ENCODE peak calls at places on chromosomes 6 and 20, in nine cellular contexts. P is central memory CD4-positive, alpha-beta T cell; X is HCT116; O is stromal cell of bone marrow; Z is NCI-H1694 treated with DMSO at 0.1 percent for 48 hours; C is non-pigmented ciliary epithelial cell; J is RWPE2; D is T-helper 9 cell; E is hypothalamus. R is an unnamed sample.

GRCh38 chr6:6918216-6918983 is 189.4 kb upstream of the RREB1 start:
- DNase-seq in Z (peak; percentile 17), C (peak; percentile 18), E (no peak), X (peak; percentile 13), J (no peak), D (no peak), O (peak; percentile 53), P (no peak), R (no peak)

GRCh38 chr6:21198032-21198640 is 395.4 kb upstream of the SOX4 start:
- DNase-seq in D (no peak), J (no peak), O (no peak), Z (no peak), E (no peak), X (no peak), C (no peak), P (no peak), R (no peak)

GRCh38 chr6:140193269-140193668 is 818.8 kb upstream of the CITED2 start:
- DNase-seq in D (no peak), Z (no peak), J (no peak), E (no peak), C (no peak), O (no peak), X (no peak), P (no peak), R (no peak)

GRCh38 chr20:35871311-35871771 is 83.0 kb downstream of the SCAND1 start:
- DNase-seq in J (peak; percentile 96), C (no peak), E (no peak), P (no peak), X (no peak), D (no peak), O (no peak), Z (no peak), R (no peak)

GRCh38 chr6:46638650-46639049 is 14.0 kb downstream of the CYP39A1 start:
- DNase-seq in P (no peak), C (no peak), X (no peak), Z (no peak), J (no peak), O (no peak), E (no peak), D (no peak), R (no peak)

GRCh38 chr6:6825153-6825847 is 236.8 kb downstream of the LY86 start:
- DNase-seq in C (no peak), P (no peak), J (no peak), O (no peak), E (no peak), D (no peak), X (no peak), Z (no peak), R (no peak)

GRCh38 chr20:62553136-62553837 is 77.5 kb upstream of the GATA5 start:
- DNase-seq in E (no peak), D (no peak), Z (no peak), J (no peak), O (no peak), P (no peak), C (no peak), X (no peak), R (no peak)

GRCh38 chr6:14858808-14859207 is 387.1 kb upstream of the JARID2 start:
- DNase-seq in O (no peak), P (no peak), E (no peak), J (no peak), Z (no peak), X (no peak), C (no peak), D (no peak), R (no peak)

GRCh38 chr20:9886227-9886626 is 47.4 kb upstream of the PAK5 start:
- DNase-seq in E (no peak), X (no peak), O (no peak), D (no peak), C (peak; percentile 13), J (no peak), Z (no peak), P (no peak), R (no peak)

GRCh38 chr6:17988422-17988944 is 1.0 kb upstream of the KIF13A start:
- DNase-seq in P (no peak), X (no peak), D (no peak), E (no peak), Z (no peak), C (no peak), J (no peak), O (no peak), R (peak; percentile 14)

GRCh38 chr20:39911497-39911896 is 777.5 kb downstream of the MAFB start:
- DNase-seq in X (no peak), E (no peak), D (no peak), Z (no peak), J (no peak), C (no peak), P (no peak), O (no peak), R (no peak)

GRCh38 chr20:58877374-58878360 is 25.2 kb downstream of the GNAS start:
- DNase-seq in X (no peak), J (no peak), E (no peak), D (no peak), P (no peak), Z (no peak), O (no peak), C (no peak), R (no peak)

GRCh38 chr6:42190784-42191183 is 4.0 kb downstream of the GUCA1B start:
- DNase-seq in C (peak; percentile 72), P (no peak), E (no peak), D (no peak), Z (no peak), O (peak; percentile 69), J (no peak), X (no peak), R (no peak)

GRCh38 chr6:89368107-89368506 is 15.6 kb upstream of the UBE2J1 start:
- DNase-seq in P (peak; percentile 38), X (no peak), O (peak; percentile 39), Z (peak; percentile 22), D (peak; percentile 59), C (no peak), J (no peak), E (no peak), R (peak; percentile 59)

GRCh38 chr20:17663486-17663885 is 18.6 kb downstream of the RRBP1 start:
- DNase-seq in C (no peak), O (no peak), Z (no peak), D (no peak), J (peak; percentile 4), E (no peak), P (no peak), X (no peak), R (no peak)

GRCh38 chr6:19902201-19902600 is 65.0 kb downstream of the ID4 start:
- DNase-seq in C (no peak), J (no peak), X (no peak), P (no peak), E (no peak), O (no peak), Z (no peak), D (no peak), R (no peak)

GRCh38 chr6:111013144-111013905 is 31.5 kb downstream of the RPF2 start:
- DNase-seq in O (no peak), X (no peak), J (no peak), C (no peak), P (no peak), Z (peak; percentile 9), E (no peak), D (no peak), R (no peak)

GRCh38 chr6:1495344-1495743 is 106.0 kb downstream of the FOXF2 start:
- DNase-seq in J (no peak), C (no peak), D (no peak), Z (no peak), E (no peak), X (no peak), O (no peak), P (no peak), R (no peak)

GRCh38 chr6:88477411-88477810 is 311.3 kb upstream of the CNR1 start:
- DNase-seq in P (no peak), Z (no peak), E (no peak), O (no peak), J (no peak), D (no peak), X (no peak), C (no peak), R (no peak)

GRCh38 chr6:53432318-53433161 is 83.8 kb upstream of the ELOVL5 start:
- DNase-seq in J (no peak), P (no peak), X (no peak), C (peak; percentile 55), O (peak; percentile 80), D (no peak), E (no peak), Z (no peak), R (no peak)

GRCh38 chr6:151379933-151380847 is 11.2 kb downstream of the ZBTB2 start:
- DNase-seq in P (peak; percentile 46), O (no peak), D (no peak), X (no peak), E (no peak), Z (no peak), C (no peak), J (no peak), R (no peak)

GRCh38 chr20:59977086-59977485 is 18.9 kb downstream of the CDH26 start:
- DNase-seq in P (no peak), D (no peak), O (no peak), Z (no peak), E (peak; percentile 14), J (no peak), C (no peak), X (no peak), R (peak; percentile 42)

GRCh38 chr6:62775427-62776022 is 435.7 kb upstream of the FKBP1C start:
- DNase-seq in C (no peak), J (no peak), P (no peak), O (no peak), E (no peak), Z (peak; percentile 29), D (no peak), X (peak; percentile 0), R (no peak)

GRCh38 chr6:88547768-88548167 is 381.6 kb upstream of the CNR1 start:
- DNase-seq in Z (no peak), C (no peak), P (no peak), X (no peak), J (no peak), D (no peak), O (no peak), E (no peak), R (peak; percentile 36)

GRCh38 chr6:106122306-106122940 is 36.3 kb downstream of the PRDM1 start:
- DNase-seq in O (no peak), J (no peak), D (no peak), Z (no peak), C (no peak), P (no peak), X (no peak), E (no peak), R (no peak)

GRCh38 chr6:99521557-99522286 is 6.5 kb upstream of the USP45 start:
- DNase-seq in C (no peak), E (no peak), D (no peak), P (no peak), Z (no peak), X (no peak), J (no peak), O (no peak), R (no peak)

GRCh38 chr20:11375368-11375767 is 542.3 kb upstream of the BTBD3 start:
- DNase-seq in O (no peak), D (no peak), X (no peak), P (no peak), E (no peak), J (no peak), Z (no peak), C (no peak), R (no peak)

GRCh38 chr20:45752747-45753146 is 30.6 kb downstream of the SPINT4 start:
- DNase-seq in C (peak; percentile 4), X (no peak), E (no peak), P (no peak), J (no peak), Z (no peak), D (no peak), O (peak; percentile 75), R (no peak)

GRCh38 chr20:58841539-58842264 is 9.0 kb downstream of the GNAS-AS1 start:
- DNase-seq in C (no peak), J (no peak), E (no peak), D (no peak), X (no peak), Z (no peak), O (no peak), P (no peak), R (no peak)

R was measured in head of caudate nucleus.